ENCODE peak calls at places on chromosome 2, in five cellular contexts. N is body of pancreas, E is stomach, S is coronary artery, A is right lobe of liver. P is an unnamed sample.
A peak's percentile ranks its signal among the peaks of the same experiment; 100 is the strongest.

GRCh38 chr2:181859123-181859522 is 32.4 kb upstream of the ITPRID2 start:
- DNase-seq in S (no peak), A (no peak), N (no peak), E (no peak), P (peak; percentile 49)

GRCh38 chr2:190530211-190530639 is 4.3 kb downstream of the NEMP2 start:
- DNase-seq in A (no peak), N (no peak), E (no peak), S (no peak), P (no peak)

GRCh38 chr2:45860136-45861106 is 208.9 kb downstream of the PRKCE start:
- DNase-seq in E (peak; percentile 33), N (peak; percentile 29), A (peak; percentile 52), S (no peak), P (peak; percentile 52)

GRCh38 chr2:69694894-69695849 is 46.8 kb upstream of the ANXA4 start:
- DNase-seq in A (no peak), S (no peak), N (no peak), E (no peak), P (no peak)

GRCh38 chr2:72173640-72174321 is 26.1 kb upstream of the CYP26B1 start:
- DNase-seq in N (no peak), E (no peak), S (no peak), A (no peak), P (no peak)

GRCh38 chr2:178836807-178837206 is 29.6 kb upstream of the TTN start:
- DNase-seq in S (no peak), A (no peak), E (no peak), N (no peak), P (no peak)

GRCh38 chr2:108257757-108258331 is 18.1 kb downstream of the SULT1C3 start:
- DNase-seq in A (no peak), S (no peak), N (no peak), E (no peak), P (no peak)

GRCh38 chr2:149871091-149871885 is 283.7 kb upstream of the MMADHC start:
- DNase-seq in N (no peak), A (no peak), E (no peak), S (no peak), P (no peak)

GRCh38 chr2:51165534-51166260 is 133.8 kb upstream of the NRXN1 start:
- DNase-seq in E (no peak), A (no peak), S (no peak), N (no peak), P (no peak)

GRCh38 chr2:62884086-62884485 is 166.5 kb upstream of the OTX1 start:
- DNase-seq in E (no peak), A (no peak), S (no peak), N (no peak), P (no peak)

GRCh38 chr2:234536218-234536989 is 39.5 kb upstream of the ARL4C start:
- DNase-seq in A (no peak), E (no peak), S (no peak), N (no peak), P (no peak)

GRCh38 chr2:223642496-223642895 is 40.3 kb upstream of the SCG2 start:
- DNase-seq in A (no peak), N (no peak), S (no peak), E (no peak), P (no peak)

GRCh38 chr2:143426296-143426695 is 297.1 kb downstream of the ARHGAP15 start:
- DNase-seq in A (no peak), E (no peak), N (no peak), S (no peak), P (no peak)

DNA sequence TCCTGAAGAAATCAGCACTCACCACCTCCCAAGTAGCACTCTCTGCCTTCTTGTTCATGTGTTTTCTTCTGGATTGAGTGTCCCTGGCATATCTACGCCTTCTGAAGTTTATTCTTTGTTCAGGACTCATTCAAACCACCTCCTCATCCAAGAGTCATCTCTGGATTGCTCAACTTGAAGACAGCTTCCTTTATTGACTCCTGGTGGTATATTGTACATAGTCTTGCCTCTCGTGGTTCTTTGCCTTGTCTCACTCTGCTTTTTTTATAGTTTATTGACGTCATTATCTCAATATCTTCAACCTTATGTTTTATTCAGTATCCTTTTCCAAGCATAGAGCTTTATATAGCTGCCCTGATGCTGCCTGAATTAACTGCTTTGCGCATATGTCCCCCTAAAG is 161.7 kb downstream of the INSIG2 start:
- DNase-seq in N (no peak), S (no peak), E (no peak), A (no peak), P (no peak)
- H3K4me3 ChIP-seq in N (no peak overlapping the region), S (no peak overlapping the region), E (no peak overlapping the region), A (no peak overlapping the region), P (no peak overlapping the region)

GRCh38 chr2:197042613-197043248 is 116.2 kb upstream of the PGAP1 start:
- DNase-seq in E (no peak), A (no peak), N (no peak), S (no peak), P (no peak)

GRCh38 chr2:197033222-197033621 is 106.7 kb upstream of the PGAP1 start:
- DNase-seq in E (no peak), N (no peak), S (no peak), A (no peak), P (no peak)

GRCh38 chr2:197034292-197034691 is 107.8 kb upstream of the PGAP1 start:
- DNase-seq in E (no peak), S (no peak), A (no peak), N (no peak), P (no peak)

GRCh38 chr2:197034969-197035368 is 108.5 kb upstream of the PGAP1 start:
- DNase-seq in S (no peak), A (no peak), E (no peak), N (no peak), P (no peak)

DNA sequence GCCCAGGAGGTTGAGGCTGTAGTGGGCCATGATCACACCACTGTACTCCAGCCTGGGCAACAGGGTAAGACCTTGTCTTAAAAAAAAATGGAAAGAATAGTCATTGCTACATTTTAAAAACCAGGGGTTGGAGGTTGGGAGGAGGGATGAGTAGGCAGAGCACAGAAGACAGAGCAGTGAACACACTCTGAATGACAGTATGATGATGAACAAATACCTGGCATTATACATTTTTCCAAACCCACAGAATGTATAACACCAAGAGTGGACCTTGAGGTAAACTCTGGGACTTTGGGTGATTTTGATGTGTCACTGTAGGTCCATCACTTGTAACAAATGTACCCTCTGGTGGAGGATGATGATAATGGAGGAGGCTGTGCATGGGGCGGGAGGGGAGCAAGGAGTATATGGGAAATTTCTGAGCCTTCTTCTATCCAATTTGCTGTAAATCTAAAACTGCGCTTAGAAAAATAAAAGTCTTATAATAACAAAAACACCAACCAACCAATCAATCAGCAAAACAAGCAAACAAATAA is 111.4 kb upstream of the PGAP1 start:
- DNase-seq in N (no peak), S (no peak), A (no peak), E (no peak), P (no peak)
- TF ChIP-seq CTCF in N (no peak), S (no peak), A (no peak), E (no peak), P (no peak)

GRCh38 chr2:177255227-177255601 is 9.3 kb downstream of the NFE2L2 start:
- DNase-seq in E (no peak), N (no peak), S (no peak), A (no peak), P (no peak)

GRCh38 chr2:177253704-177254103 is 10.8 kb downstream of the NFE2L2 start:
- DNase-seq in A (no peak), S (no peak), N (no peak), E (no peak), P (no peak)

GRCh38 chr2:177252808-177253531 is 11.6 kb downstream of the NFE2L2 start:
- DNase-seq in A (no peak), S (no peak), E (no peak), N (no peak), P (no peak)

GRCh38 chr2:177256026-177256425 is 8.5 kb downstream of the NFE2L2 start:
- DNase-seq in S (no peak), N (no peak), A (no peak), E (no peak), P (no peak)

DNA sequence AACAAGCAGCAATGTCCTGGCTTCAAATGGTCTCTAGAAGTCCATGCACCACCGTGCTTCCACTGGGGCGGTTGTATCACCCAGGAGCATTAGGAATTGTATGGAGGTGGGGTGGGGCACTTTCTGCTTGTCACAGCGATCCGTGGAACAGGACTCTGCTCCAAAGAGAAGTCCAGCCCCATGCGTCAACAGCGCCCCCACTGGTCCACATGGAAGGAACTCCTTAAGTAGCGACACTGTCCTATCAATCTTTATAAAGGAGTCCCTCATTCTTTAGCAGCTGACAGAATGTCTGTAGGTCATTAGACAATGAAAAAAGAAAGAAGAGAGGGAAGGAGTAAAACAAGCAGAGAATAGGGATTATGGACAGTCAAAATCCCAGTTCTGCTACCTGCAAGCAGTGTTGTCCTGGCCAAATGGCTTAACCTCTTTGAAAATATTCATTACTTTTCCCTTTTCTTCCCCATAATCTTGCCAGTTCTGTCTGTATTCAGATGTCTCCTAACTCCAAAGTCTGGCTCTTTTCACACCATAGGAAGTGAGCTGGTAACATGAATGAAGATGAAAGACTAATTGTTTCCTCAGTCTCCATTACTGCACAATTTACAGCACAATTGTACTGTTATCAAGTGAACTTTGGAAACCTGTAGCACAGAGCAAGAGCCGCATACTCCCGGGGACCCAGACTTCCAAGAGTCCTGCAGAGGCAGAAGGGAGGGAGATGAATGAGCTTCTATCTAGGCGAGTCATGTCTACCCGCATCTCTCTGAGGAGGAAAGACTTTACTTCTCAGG is 9.9 kb downstream of the NFE2L2 start:
- DNase-seq in S (no peak), A (no peak), E (peak; percentile 67), N (peak; percentile 62), P (peak; percentile 57)
- H3K27ac ChIP-seq in S (peak overlapping the region; percentile 12), A (peak overlapping the region; percentile 100), E (no peak overlapping the region), N (no peak overlapping the region), P (peak overlapping the region; percentile 25)

GRCh38 chr2:195535911-195536522 is 121.0 kb upstream of the SLC39A10 start:
- DNase-seq in A (no peak), N (no peak), S (no peak), E (no peak), P (peak; percentile 76)

GRCh38 chr2:195531754-195532153 is 125.3 kb upstream of the SLC39A10 start:
- DNase-seq in S (no peak), N (no peak), E (no peak), A (no peak), P (no peak)

GRCh38 chr2:195532255-195532627 is 124.8 kb upstream of the SLC39A10 start:
- DNase-seq in A (no peak), E (no peak), N (no peak), S (no peak), P (no peak)

GRCh38 chr2:195532628-195533271 is 124.3 kb upstream of the SLC39A10 start:
- DNase-seq in E (no peak), S (no peak), A (no peak), N (no peak), P (no peak)

DNA sequence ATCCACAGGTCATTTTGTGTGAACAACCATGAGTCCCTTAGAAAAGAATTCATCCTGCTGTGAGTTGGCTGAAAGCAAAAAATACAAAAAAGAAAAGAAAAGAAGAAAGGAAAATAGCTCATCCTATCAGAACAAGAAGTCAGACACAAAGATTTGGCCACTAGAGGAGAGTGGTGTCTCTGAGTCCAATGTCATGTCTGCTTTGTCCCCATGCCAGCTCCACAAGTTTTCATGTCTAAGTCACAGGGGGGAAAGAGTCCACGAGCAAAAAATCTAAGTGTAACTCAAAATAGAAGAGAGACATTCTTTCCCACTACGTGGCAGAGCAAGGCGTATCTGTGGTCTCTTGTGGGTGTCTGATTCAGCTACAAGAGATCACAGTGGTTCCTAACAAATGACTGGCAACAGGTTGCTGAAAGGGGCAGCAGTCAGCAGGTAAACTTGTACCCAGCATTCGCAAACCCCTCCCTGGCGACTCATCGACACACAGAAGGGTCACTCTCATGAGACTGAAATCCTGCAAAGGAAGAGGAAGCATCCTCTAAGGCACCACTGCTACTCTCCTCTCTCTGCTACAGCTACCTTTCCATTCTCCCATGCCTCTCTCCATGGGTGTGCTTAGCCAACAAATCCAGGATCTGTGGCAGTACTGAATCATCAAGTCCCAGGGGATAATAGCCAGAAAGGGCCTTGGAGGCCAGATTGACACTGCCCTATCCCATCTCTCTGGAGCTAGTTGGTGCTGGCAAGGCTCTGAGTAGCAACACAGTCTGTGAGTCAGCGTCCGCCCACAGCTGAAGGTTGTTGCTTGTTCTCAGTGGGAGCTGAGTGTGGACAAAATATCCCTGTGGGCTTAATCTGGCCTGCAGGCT is 123.0 kb upstream of the SLC39A10 start:
- DNase-seq in S (peak; percentile 90), N (no peak), A (no peak), E (no peak), P (no peak)
- H3K4me3 ChIP-seq in S (peak overlapping the region; percentile 52), N (no peak overlapping the region), A (no peak overlapping the region), E (no peak overlapping the region), P (no peak overlapping the region)

P was measured in lower lobe of right lung.